ENCODE peak calls at places on chromosomes 11 and 22, in ten cellular contexts. One of them, this sample, is unnamed.

GRCh38 chr11:68279676-68280075 is 7.9 kb upstream of the C11orf24 start:
- DNase-seq in stimulated activated naive CD8-positive, alpha-beta T cell treated with anti-CD3 and anti-CD28 coated beads, Interleukin-15, amount 100 ng/mL, for 72 hours: no peak
- DNase-seq in GM23248: no peak
- DNase-seq in HuH-7.5: no peak
- DNase-seq in fibroblast of villous mesenchyme: no peak
- DNase-seq in esophagus squamous epithelium: no peak
- DNase-seq in MCF 10A: no peak
- DNase-seq in ureter: no peak
- DNase-seq in anterior cingulate cortex: no peak
- DNase-seq in T follicular helper cell: no peak
- DNase-seq in this sample: no peak

GRCh38 chr11:3104051-3104714 is 47.0 kb upstream of the CARS1 start:
- DNase-seq in stimulated activated naive CD8-positive, alpha-beta T cell treated with anti-CD3 and anti-CD28 coated beads, Interleukin-15, amount 100 ng/mL, for 72 hours: no peak
- DNase-seq in GM23248: no peak
- DNase-seq in HuH-7.5: no peak
- DNase-seq in fibroblast of villous mesenchyme: no peak
- DNase-seq in esophagus squamous epithelium: no peak
- DNase-seq in MCF 10A: no peak
- DNase-seq in ureter: peak
- DNase-seq in anterior cingulate cortex: no peak
- DNase-seq in T follicular helper cell: no peak
- DNase-seq in this sample: no peak

GRCh38 chr11:23732026-23732425 is 764.8 kb upstream of the LUZP2 start:
- DNase-seq in stimulated activated naive CD8-positive, alpha-beta T cell treated with anti-CD3 and anti-CD28 coated beads, Interleukin-15, amount 100 ng/mL, for 72 hours: no peak
- DNase-seq in GM23248: peak
- DNase-seq in HuH-7.5: no peak
- DNase-seq in fibroblast of villous mesenchyme: no peak
- DNase-seq in esophagus squamous epithelium: no peak
- DNase-seq in MCF 10A: no peak
- DNase-seq in ureter: no peak
- DNase-seq in anterior cingulate cortex: no peak
- DNase-seq in T follicular helper cell: no peak
- DNase-seq in this sample: no peak

GRCh38 chr11:124898711-124899110 is 1.0 kb upstream of the ROBO4 start:
- DNase-seq in stimulated activated naive CD8-positive, alpha-beta T cell treated with anti-CD3 and anti-CD28 coated beads, Interleukin-15, amount 100 ng/mL, for 72 hours: no peak
- DNase-seq in GM23248: peak
- DNase-seq in HuH-7.5: no peak
- DNase-seq in fibroblast of villous mesenchyme: peak
- DNase-seq in esophagus squamous epithelium: no peak
- DNase-seq in MCF 10A: peak
- DNase-seq in ureter: peak
- DNase-seq in anterior cingulate cortex: peak
- DNase-seq in T follicular helper cell: no peak
- DNase-seq in this sample: no peak

GRCh38 chr22:40922484-40923303 is 28.5 kb upstream of the RBX1 start:
- DNase-seq in stimulated activated naive CD8-positive, alpha-beta T cell treated with anti-CD3 and anti-CD28 coated beads, Interleukin-15, amount 100 ng/mL, for 72 hours: peak
- DNase-seq in GM23248: peak
- DNase-seq in HuH-7.5: peak
- DNase-seq in fibroblast of villous mesenchyme: peak
- DNase-seq in esophagus squamous epithelium: no peak
- DNase-seq in MCF 10A: peak
- DNase-seq in ureter: no peak
- DNase-seq in anterior cingulate cortex: no peak
- DNase-seq in T follicular helper cell: no peak
- DNase-seq in this sample: no peak

GRCh38 chr11:95736268-95737208 is 53.0 kb downstream of the FAM76B start:
- DNase-seq in stimulated activated naive CD8-positive, alpha-beta T cell treated with anti-CD3 and anti-CD28 coated beads, Interleukin-15, amount 100 ng/mL, for 72 hours: no peak
- DNase-seq in GM23248: no peak
- DNase-seq in HuH-7.5: no peak
- DNase-seq in fibroblast of villous mesenchyme: peak
- DNase-seq in esophagus squamous epithelium: no peak
- DNase-seq in MCF 10A: no peak
- DNase-seq in ureter: no peak
- DNase-seq in anterior cingulate cortex: no peak
- DNase-seq in T follicular helper cell: no peak
- DNase-seq in this sample: no peak

GRCh38 chr11:58958500-58958899 is 19.2 kb downstream of the GLYATL1 start:
- DNase-seq in stimulated activated naive CD8-positive, alpha-beta T cell treated with anti-CD3 and anti-CD28 coated beads, Interleukin-15, amount 100 ng/mL, for 72 hours: peak
- DNase-seq in GM23248: peak
- DNase-seq in HuH-7.5: no peak
- DNase-seq in fibroblast of villous mesenchyme: no peak
- DNase-seq in esophagus squamous epithelium: no peak
- DNase-seq in MCF 10A: peak
- DNase-seq in ureter: no peak
- DNase-seq in anterior cingulate cortex: no peak
- DNase-seq in T follicular helper cell: peak
- DNase-seq in this sample: peak

GRCh38 chr11:18172686-18173085 is at the start of gene MRGPRX4:
- DNase-seq in stimulated activated naive CD8-positive, alpha-beta T cell treated with anti-CD3 and anti-CD28 coated beads, Interleukin-15, amount 100 ng/mL, for 72 hours: no peak
- DNase-seq in GM23248: no peak
- DNase-seq in HuH-7.5: no peak
- DNase-seq in fibroblast of villous mesenchyme: no peak
- DNase-seq in esophagus squamous epithelium: no peak
- DNase-seq in MCF 10A: no peak
- DNase-seq in ureter: no peak
- DNase-seq in anterior cingulate cortex: no peak
- DNase-seq in T follicular helper cell: no peak
- DNase-seq in this sample: no peak

GRCh38 chr11:119100246-119100959 is 1.2 kb downstream of the DPAGT1 start:
- DNase-seq in stimulated activated naive CD8-positive, alpha-beta T cell treated with anti-CD3 and anti-CD28 coated beads, Interleukin-15, amount 100 ng/mL, for 72 hours: no peak
- DNase-seq in GM23248: peak
- DNase-seq in HuH-7.5: no peak
- DNase-seq in fibroblast of villous mesenchyme: peak
- DNase-seq in esophagus squamous epithelium: no peak
- DNase-seq in MCF 10A: peak
- DNase-seq in ureter: no peak
- DNase-seq in anterior cingulate cortex: no peak
- DNase-seq in T follicular helper cell: no peak
- DNase-seq in this sample: no peak

GRCh38 chr11:23236846-23237550 is 376.7 kb upstream of the CCDC179 start:
- DNase-seq in stimulated activated naive CD8-positive, alpha-beta T cell treated with anti-CD3 and anti-CD28 coated beads, Interleukin-15, amount 100 ng/mL, for 72 hours: no peak
- DNase-seq in GM23248: peak
- DNase-seq in HuH-7.5: no peak
- DNase-seq in fibroblast of villous mesenchyme: peak
- DNase-seq in esophagus squamous epithelium: no peak
- DNase-seq in MCF 10A: no peak
- DNase-seq in ureter: no peak
- DNase-seq in anterior cingulate cortex: no peak
- DNase-seq in T follicular helper cell: no peak
- DNase-seq in this sample: no peak

GRCh38 chr11:78313181-78313788 is 104.3 kb downstream of the GAB2 start:
- DNase-seq in stimulated activated naive CD8-positive, alpha-beta T cell treated with anti-CD3 and anti-CD28 coated beads, Interleukin-15, amount 100 ng/mL, for 72 hours: no peak
- DNase-seq in GM23248: peak
- DNase-seq in HuH-7.5: no peak
- DNase-seq in fibroblast of villous mesenchyme: peak
- DNase-seq in esophagus squamous epithelium: no peak
- DNase-seq in MCF 10A: peak
- DNase-seq in ureter: no peak
- DNase-seq in anterior cingulate cortex: peak
- DNase-seq in T follicular helper cell: no peak
- DNase-seq in this sample: no peak

GRCh38 chr11:31160504-31161422 is 208.8 kb downstream of the DCDC1 start:
- DNase-seq in stimulated activated naive CD8-positive, alpha-beta T cell treated with anti-CD3 and anti-CD28 coated beads, Interleukin-15, amount 100 ng/mL, for 72 hours: no peak
- DNase-seq in GM23248: peak
- DNase-seq in HuH-7.5: no peak
- DNase-seq in fibroblast of villous mesenchyme: no peak
- DNase-seq in esophagus squamous epithelium: no peak
- DNase-seq in MCF 10A: peak
- DNase-seq in ureter: no peak
- DNase-seq in anterior cingulate cortex: no peak
- DNase-seq in T follicular helper cell: no peak
- DNase-seq in this sample: no peak

GRCh38 chr11:101128571-101129202 is 926 bp downstream of the PGR start:
- DNase-seq in stimulated activated naive CD8-positive, alpha-beta T cell treated with anti-CD3 and anti-CD28 coated beads, Interleukin-15, amount 100 ng/mL, for 72 hours: no peak
- DNase-seq in GM23248: no peak
- DNase-seq in HuH-7.5: no peak
- DNase-seq in fibroblast of villous mesenchyme: peak
- DNase-seq in esophagus squamous epithelium: no peak
- DNase-seq in MCF 10A: no peak
- DNase-seq in ureter: no peak
- DNase-seq in anterior cingulate cortex: no peak
- DNase-seq in T follicular helper cell: no peak
- DNase-seq in this sample: no peak

GRCh38 chr11:69080361-69080973 is 31.7 kb downstream of the TPCN2 start:
- DNase-seq in stimulated activated naive CD8-positive, alpha-beta T cell treated with anti-CD3 and anti-CD28 coated beads, Interleukin-15, amount 100 ng/mL, for 72 hours: no peak
- DNase-seq in GM23248: peak
- DNase-seq in HuH-7.5: no peak
- DNase-seq in fibroblast of villous mesenchyme: peak
- DNase-seq in esophagus squamous epithelium: no peak
- DNase-seq in MCF 10A: peak
- DNase-seq in ureter: no peak
- DNase-seq in anterior cingulate cortex: no peak
- DNase-seq in T follicular helper cell: no peak
- DNase-seq in this sample: peak

GRCh38 chr11:34614334-34615113 is 6.4 kb upstream of the EHF start:
- DNase-seq in stimulated activated naive CD8-positive, alpha-beta T cell treated with anti-CD3 and anti-CD28 coated beads, Interleukin-15, amount 100 ng/mL, for 72 hours: no peak
- DNase-seq in GM23248: peak
- DNase-seq in HuH-7.5: no peak
- DNase-seq in fibroblast of villous mesenchyme: peak
- DNase-seq in esophagus squamous epithelium: no peak
- DNase-seq in MCF 10A: no peak
- DNase-seq in ureter: no peak
- DNase-seq in anterior cingulate cortex: no peak
- DNase-seq in T follicular helper cell: no peak
- DNase-seq in this sample: no peak

GRCh38 chr11:120424970-120425332 is 86.6 kb upstream of the GRIK4 start:
- DNase-seq in stimulated activated naive CD8-positive, alpha-beta T cell treated with anti-CD3 and anti-CD28 coated beads, Interleukin-15, amount 100 ng/mL, for 72 hours: no peak
- DNase-seq in GM23248: no peak
- DNase-seq in HuH-7.5: peak
- DNase-seq in fibroblast of villous mesenchyme: no peak
- DNase-seq in esophagus squamous epithelium: no peak
- DNase-seq in MCF 10A: no peak
- DNase-seq in ureter: no peak
- DNase-seq in anterior cingulate cortex: no peak
- DNase-seq in T follicular helper cell: no peak
- DNase-seq in this sample: no peak

GRCh38 chr11:70493089-70493474 is 94.8 kb downstream of the CTTN start:
- DNase-seq in stimulated activated naive CD8-positive, alpha-beta T cell treated with anti-CD3 and anti-CD28 coated beads, Interleukin-15, amount 100 ng/mL, for 72 hours: no peak
- DNase-seq in GM23248: no peak
- DNase-seq in HuH-7.5: no peak
- DNase-seq in fibroblast of villous mesenchyme: no peak
- DNase-seq in esophagus squamous epithelium: no peak
- DNase-seq in MCF 10A: no peak
- DNase-seq in ureter: no peak
- DNase-seq in anterior cingulate cortex: no peak
- DNase-seq in T follicular helper cell: no peak
- DNase-seq in this sample: no peak

GRCh38 chr11:102151784-102152525 is 41.7 kb downstream of the YAP1 start:
- DNase-seq in stimulated activated naive CD8-positive, alpha-beta T cell treated with anti-CD3 and anti-CD28 coated beads, Interleukin-15, amount 100 ng/mL, for 72 hours: no peak
- DNase-seq in GM23248: no peak
- DNase-seq in HuH-7.5: no peak
- DNase-seq in fibroblast of villous mesenchyme: peak
- DNase-seq in esophagus squamous epithelium: no peak
- DNase-seq in MCF 10A: no peak
- DNase-seq in ureter: no peak
- DNase-seq in anterior cingulate cortex: no peak
- DNase-seq in T follicular helper cell: no peak
- DNase-seq in this sample: no peak

GRCh38 chr22:17629646-17630045 is 1.1 kb upstream of the ATP6V1E1 start:
- DNase-seq in stimulated activated naive CD8-positive, alpha-beta T cell treated with anti-CD3 and anti-CD28 coated beads, Interleukin-15, amount 100 ng/mL, for 72 hours: no peak
- DNase-seq in GM23248: no peak
- DNase-seq in HuH-7.5: no peak
- DNase-seq in fibroblast of villous mesenchyme: no peak
- DNase-seq in esophagus squamous epithelium: no peak
- DNase-seq in MCF 10A: no peak
- DNase-seq in ureter: no peak
- DNase-seq in anterior cingulate cortex: no peak
- DNase-seq in T follicular helper cell: no peak
- DNase-seq in this sample: no peak

GRCh38 chr22:43238526-43239006 is 51.6 kb upstream of the TTLL12 start:
- DNase-seq in stimulated activated naive CD8-positive, alpha-beta T cell treated with anti-CD3 and anti-CD28 coated beads, Interleukin-15, amount 100 ng/mL, for 72 hours: no peak
- DNase-seq in GM23248: no peak
- DNase-seq in HuH-7.5: no peak
- DNase-seq in fibroblast of villous mesenchyme: no peak
- DNase-seq in esophagus squamous epithelium: no peak
- DNase-seq in MCF 10A: no peak
- DNase-seq in ureter: no peak
- DNase-seq in anterior cingulate cortex: no peak
- DNase-seq in T follicular helper cell: no peak
- DNase-seq in this sample: no peak

GRCh38 chr22:23580586-23581251 is 629 bp upstream of the IGLL1 start:
- DNase-seq in stimulated activated naive CD8-positive, alpha-beta T cell treated with anti-CD3 and anti-CD28 coated beads, Interleukin-15, amount 100 ng/mL, for 72 hours: no peak
- DNase-seq in GM23248: no peak
- DNase-seq in HuH-7.5: no peak
- DNase-seq in fibroblast of villous mesenchyme: no peak
- DNase-seq in esophagus squamous epithelium: no peak
- DNase-seq in MCF 10A: no peak
- DNase-seq in ureter: no peak
- DNase-seq in anterior cingulate cortex: no peak
- DNase-seq in T follicular helper cell: no peak
- DNase-seq in this sample: no peak

GRCh38 chr22:29031236-29031982 is 30.2 kb downstream of the C22orf31 start:
- DNase-seq in stimulated activated naive CD8-positive, alpha-beta T cell treated with anti-CD3 and anti-CD28 coated beads, Interleukin-15, amount 100 ng/mL, for 72 hours: no peak
- DNase-seq in GM23248: peak
- DNase-seq in HuH-7.5: peak
- DNase-seq in fibroblast of villous mesenchyme: peak
- DNase-seq in esophagus squamous epithelium: no peak
- DNase-seq in MCF 10A: peak
- DNase-seq in ureter: peak
- DNase-seq in anterior cingulate cortex: peak
- DNase-seq in T follicular helper cell: no peak
- DNase-seq in this sample: no peak

GRCh38 chr11:134282121-134283045 is 6.2 kb downstream of the GLB1L3 start:
- DNase-seq in stimulated activated naive CD8-positive, alpha-beta T cell treated with anti-CD3 and anti-CD28 coated beads, Interleukin-15, amount 100 ng/mL, for 72 hours: no peak
- DNase-seq in GM23248: no peak
- DNase-seq in HuH-7.5: no peak
- DNase-seq in fibroblast of villous mesenchyme: no peak
- DNase-seq in esophagus squamous epithelium: no peak
- DNase-seq in MCF 10A: peak
- DNase-seq in ureter: no peak
- DNase-seq in anterior cingulate cortex: no peak
- DNase-seq in T follicular helper cell: no peak
- DNase-seq in this sample: no peak

GRCh38 chr11:68206211-68206610 is 6.9 kb downstream of the KMT5B start:
- DNase-seq in stimulated activated naive CD8-positive, alpha-beta T cell treated with anti-CD3 and anti-CD28 coated beads, Interleukin-15, amount 100 ng/mL, for 72 hours: peak
- DNase-seq in GM23248: peak
- DNase-seq in HuH-7.5: peak
- DNase-seq in fibroblast of villous mesenchyme: peak
- DNase-seq in esophagus squamous epithelium: no peak
- DNase-seq in MCF 10A: peak
- DNase-seq in ureter: no peak
- DNase-seq in anterior cingulate cortex: no peak
- DNase-seq in T follicular helper cell: no peak
- DNase-seq in this sample: no peak

GRCh38 chr11:123654566-123655081 is at the start of gene SCN3B:
- DNase-seq in stimulated activated naive CD8-positive, alpha-beta T cell treated with anti-CD3 and anti-CD28 coated beads, Interleukin-15, amount 100 ng/mL, for 72 hours: no peak
- DNase-seq in GM23248: peak
- DNase-seq in HuH-7.5: peak
- DNase-seq in fibroblast of villous mesenchyme: peak
- DNase-seq in esophagus squamous epithelium: no peak
- DNase-seq in MCF 10A: peak
- DNase-seq in ureter: peak
- DNase-seq in anterior cingulate cortex: peak
- DNase-seq in T follicular helper cell: no peak
- DNase-seq in this sample: no peak

This sample was measured in T-cell.